ENCODE peak calls at places on chromosomes 4 and X, in nine cellular contexts. R is omental fat pad, E is left lung, C is OCI-LY7, M is coronary artery, U is NB4, O is HFFc6, L is kidney, D is glutamatergic neuron. Q is an unnamed sample.

GRCh38 chr4:75723117-75723801 is 1.1 kb upstream of the USO1 start:
- DNase-seq in M (no peak), R (no peak), D (no peak), U (peak), E (no peak), O (peak), C (no peak), L (no peak), Q (no peak)

GRCh38 chr4:6674500-6675149 is 19.1 kb upstream of the S100P start:
- DNase-seq in O (no peak), U (peak), M (no peak), D (no peak), C (peak), E (no peak), R (no peak), L (no peak), Q (no peak)

GRCh38 chrX:139932077-139932900 is 564 bp downstream of the ATP11C start:
- DNase-seq in U (peak), O (peak), M (peak), C (peak), E (peak), L (peak), R (no peak), D (peak), Q (peak)

GRCh38 chrX:143854006-143854405 is 29.9 kb upstream of the UBE2NL start:
- DNase-seq in L (no peak), R (no peak), D (no peak), O (peak), U (peak), M (no peak), C (no peak), E (no peak), Q (no peak)

GRCh38 chr4:22463179-22463578 is 52.7 kb downstream of the ADGRA3 start:
- DNase-seq in O (no peak), D (no peak), M (no peak), L (no peak), E (no peak), C (peak), R (no peak), U (peak), Q (no peak)

GRCh38 chr4:41509411-41510008 is 28.4 kb upstream of the LIMCH1 start:
- DNase-seq in O (no peak), U (no peak), E (no peak), L (no peak), C (no peak), R (no peak), M (no peak), D (no peak), Q (no peak)

GRCh38 chr4:81445196-81445595 is 26.5 kb downstream of the RASGEF1B start:
- DNase-seq in U (no peak), E (no peak), L (no peak), M (no peak), R (no peak), C (no peak), O (no peak), D (no peak), Q (no peak)

GRCh38 chr4:106763044-106763443 is 273.1 kb downstream of the DKK2 start:
- DNase-seq in U (no peak), L (no peak), M (no peak), O (peak), R (no peak), C (no peak), D (peak), E (no peak), Q (no peak)

GRCh38 chr4:158805628-158806471 is 37.0 kb downstream of the FNIP2 start:
- DNase-seq in O (peak), D (peak), E (peak), R (no peak), M (no peak), C (no peak), L (no peak), U (peak), Q (no peak)

GRCh38 chrX:41922694-41923171 is 621 bp downstream of the CASK start:
- DNase-seq in C (peak), E (peak), M (peak), R (no peak), O (no peak), L (peak), U (peak), D (peak), Q (peak)

GRCh38 chrX:22192419-22193086 is 80.2 kb upstream of the CBLL2 start:
- DNase-seq in R (peak), L (peak), M (no peak), O (peak), E (peak), U (peak), C (peak), D (peak), Q (peak)

GRCh38 chr4:156190606-156191005 is 236.9 kb upstream of the CTSO start:
- DNase-seq in O (peak), E (no peak), C (no peak), R (no peak), D (no peak), M (no peak), U (no peak), L (no peak), Q (no peak)

GRCh38 chrX:129360175-129360574 is 163.1 kb downstream of the SMARCA1 start:
- DNase-seq in E (no peak), C (peak), O (peak), M (no peak), R (no peak), L (no peak), D (peak), U (peak), Q (peak)

GRCh38 chrX:82556588-82556987 is 951.5 kb upstream of the POU3F4 start:
- DNase-seq in L (no peak), O (no peak), R (no peak), M (no peak), E (no peak), C (no peak), U (no peak), D (no peak), Q (no peak)

GRCh38 chr4:35526456-35526855 is 717.9 kb downstream of the ARAP2 start:
- DNase-seq in E (no peak), L (no peak), R (no peak), U (no peak), D (no peak), O (no peak), C (no peak), M (no peak), Q (no peak)

GRCh38 chrX:65601126-65601525 is 66.3 kb upstream of the MSN start:
- DNase-seq in E (no peak), M (no peak), L (no peak), O (no peak), R (no peak), C (no peak), U (no peak), D (no peak), Q (no peak)

GRCh38 chrX:124736553-124737240 is 390.3 kb downstream of the SH2D1A start:
- DNase-seq in L (peak), C (no peak), D (peak), U (no peak), O (no peak), R (no peak), E (no peak), M (peak), Q (peak)

GRCh38 chrX:74422576-74423288 is 1.4 kb downstream of the SLC16A2 start:
- DNase-seq in O (peak), M (peak), C (no peak), R (no peak), U (peak), L (peak), E (peak), D (peak), Q (peak)

DNA sequence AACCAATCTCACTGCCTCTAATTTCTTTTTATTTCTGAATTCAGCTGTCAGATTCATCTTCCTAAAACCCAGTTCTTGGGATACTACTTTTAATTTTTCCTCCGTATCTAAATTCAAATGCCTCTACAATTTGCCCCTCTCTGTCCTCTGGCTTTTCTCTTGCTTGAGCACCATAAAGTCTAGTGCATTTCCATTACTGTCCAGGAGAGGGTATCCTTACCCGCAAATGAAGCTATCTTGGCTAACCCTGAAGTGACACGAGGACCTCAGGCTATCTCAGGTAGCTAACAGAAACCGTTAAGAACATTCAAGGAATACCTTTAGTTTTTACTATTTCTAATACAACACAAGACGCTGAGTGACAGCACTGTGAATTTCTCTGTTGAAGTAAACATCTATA is 49.4 kb upstream of the PRR32 start:
- DNase-seq in U (peak), E (no peak), D (no peak), L (no peak), O (no peak), R (no peak), C (peak), M (no peak), Q (no peak)
- TF ChIP-seq CTCF in U (peak), E (no peak), D (peak), L (peak), O (peak), R (no peak), C (peak), M (no peak), Q (peak)

GRCh38 chr4:13938299-13938698 is 310.8 kb upstream of the BOD1L1 start:
- DNase-seq in U (no peak), L (no peak), E (no peak), C (no peak), R (no peak), D (no peak), M (no peak), O (no peak), Q (no peak)

GRCh38 chr4:13928214-13928613 is 300.7 kb upstream of the BOD1L1 start:
- DNase-seq in C (no peak), O (no peak), E (no peak), M (no peak), D (no peak), U (no peak), R (no peak), L (no peak), Q (no peak)

GRCh38 chr4:13930155-13930554 is 302.6 kb upstream of the BOD1L1 start:
- DNase-seq in C (no peak), E (no peak), R (no peak), U (no peak), D (no peak), L (no peak), O (no peak), M (no peak), Q (no peak)

DNA sequence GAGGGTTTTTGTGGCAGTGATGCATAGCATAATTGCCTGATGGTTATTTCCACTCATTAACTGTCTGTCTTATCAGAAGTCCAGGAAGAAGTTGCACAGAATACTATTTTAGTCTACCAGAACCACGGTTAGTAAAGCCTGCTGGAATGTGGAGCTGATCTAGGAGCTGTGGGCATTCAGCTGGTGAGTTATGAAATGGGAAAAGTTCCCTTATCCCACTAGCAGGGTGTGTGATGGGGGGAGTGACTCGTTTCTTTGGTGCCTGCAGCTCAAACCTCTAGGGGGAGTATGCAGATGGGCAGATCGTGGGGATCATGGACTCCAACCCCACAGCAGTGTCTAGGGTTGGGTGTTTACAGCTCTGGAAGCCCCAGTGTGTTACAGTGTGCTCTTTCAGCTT is 305.6 kb upstream of the BOD1L1 start:
- DNase-seq in O (peak), U (peak), M (no peak), L (no peak), C (no peak), R (no peak), D (no peak), E (no peak), Q (no peak)
- TF ChIP-seq CTCF in O (peak), U (peak), M (no peak), L (no peak), C (peak), R (no peak), D (no peak), E (no peak), Q (no peak)

GRCh38 chr4:15958562-15958961 is 4.4 kb downstream of the FGFBP2 start:
- DNase-seq in E (no peak), R (no peak), U (no peak), O (no peak), L (no peak), D (no peak), M (no peak), C (no peak), Q (no peak)

GRCh38 chr4:15953625-15954024 is 9.3 kb downstream of the FGFBP2 start:
- DNase-seq in M (no peak), U (no peak), L (no peak), C (no peak), O (no peak), D (no peak), E (no peak), R (no peak), Q (no peak)

GRCh38 chr4:15956179-15956850 is 6.7 kb downstream of the FGFBP2 start:
- DNase-seq in M (no peak), D (peak), U (peak), E (peak), O (peak), R (peak), C (peak), L (peak), Q (peak)

GRCh38 chr4:15951781-15952180 is 11.2 kb downstream of the FGFBP2 start:
- DNase-seq in R (no peak), E (no peak), O (no peak), L (no peak), C (no peak), D (no peak), U (no peak), M (no peak), Q (no peak)

GRCh38 chr4:15955670-15956069 is 7.3 kb downstream of the FGFBP2 start:
- DNase-seq in L (no peak), C (peak), R (no peak), U (no peak), E (no peak), O (peak), M (no peak), D (no peak), Q (no peak)
- TF ChIP-seq CTCF in L (no peak), C (no peak), R (no peak), U (peak), E (no peak), O (no peak), M (no peak), D (no peak), Q (no peak)

DNA sequence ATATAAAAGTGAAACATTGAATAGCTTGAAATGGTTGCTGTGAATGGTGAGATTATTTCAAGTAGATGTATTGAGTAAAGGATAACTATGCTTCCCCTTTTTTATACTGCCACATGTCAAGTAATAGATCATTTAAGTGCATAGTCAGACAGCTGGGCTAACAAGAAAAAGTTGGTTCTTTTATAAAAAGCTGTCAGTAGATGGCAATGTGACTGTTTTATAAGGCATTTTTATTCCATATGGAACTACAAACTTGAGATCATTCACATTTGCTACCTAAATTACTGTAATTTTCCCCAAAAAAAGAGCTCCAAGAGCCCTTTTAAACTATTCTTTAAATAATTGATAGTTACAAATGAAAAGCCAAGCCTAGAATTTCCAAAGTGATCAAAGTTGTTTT is 831.0 kb downstream of the C4orf33 start:
- DNase-seq in D (no peak), E (no peak), C (peak), L (no peak), O (peak), M (no peak), U (peak), R (no peak), Q (no peak)
- TF ChIP-seq CTCF in D (no peak), E (no peak), C (peak), L (peak), O (peak), M (no peak), U (peak), R (no peak), Q (no peak)

DNA sequence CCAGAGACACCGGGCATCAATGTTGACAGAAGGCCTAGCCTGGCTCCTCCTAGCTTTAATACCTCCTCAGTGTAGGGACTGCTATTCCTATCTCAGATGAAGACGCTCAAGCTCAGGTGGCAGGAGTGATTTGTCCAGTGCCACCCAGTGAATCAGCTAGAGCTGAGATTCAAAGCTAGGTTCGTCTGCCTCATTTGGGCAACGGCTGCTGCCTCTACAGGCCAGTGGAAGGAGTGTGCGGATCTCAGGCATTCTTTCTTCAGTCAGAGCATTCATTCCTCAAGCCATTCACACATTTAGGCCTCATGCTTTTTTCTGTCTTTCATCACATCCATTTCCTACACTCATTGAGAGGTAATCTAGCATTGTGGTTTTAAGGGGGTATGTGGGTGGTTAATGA is 7.3 kb downstream of the TSR2 start:
- DNase-seq in M (no peak), C (no peak), R (no peak), U (peak), L (no peak), O (no peak), D (no peak), E (no peak), Q (no peak)
- TF ChIP-seq CTCF in M (no peak), C (peak), R (no peak), U (peak), L (no peak), O (peak), D (no peak), E (no peak), Q (no peak)

GRCh38 chr4:82898322-82899243 is 2.0 kb upstream of the THAP9 start:
- DNase-seq in R (no peak), O (peak), C (peak), U (peak), D (no peak), E (no peak), L (no peak), M (peak), Q (no peak)
- TF ChIP-seq CTCF in R (no peak), O (peak), C (peak), U (peak), D (peak), E (no peak), L (peak), M (no peak), Q (no peak)

GRCh38 chrX:135923353-135923752 is 29.8 kb downstream of the SAGE1 start:
- DNase-seq in L (no peak), O (peak), E (no peak), D (no peak), M (no peak), C (peak), U (no peak), R (no peak), Q (peak)
- TF ChIP-seq CTCF in L (no peak), O (peak), E (no peak), D (no peak), M (no peak), C (peak), U (no peak), R (no peak), Q (no peak)

DNA sequence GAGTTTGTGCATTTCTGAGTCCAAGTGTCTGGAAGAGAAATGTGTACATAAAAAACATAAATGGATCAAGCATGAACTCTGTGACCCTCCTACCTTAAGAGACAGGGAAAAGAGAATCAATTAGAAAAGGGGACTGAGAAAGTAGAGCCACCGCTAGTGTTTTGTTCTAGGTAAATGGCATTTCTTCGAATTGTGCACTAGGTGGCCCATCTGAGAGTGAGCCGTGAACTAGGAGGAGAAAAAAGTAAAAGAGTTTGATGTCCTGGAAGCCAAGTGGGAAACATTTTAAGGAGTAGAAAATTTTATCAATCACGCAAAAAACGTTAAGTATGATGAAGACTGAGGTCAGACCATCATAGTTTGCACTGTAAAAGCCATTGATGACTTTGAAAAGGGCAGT is 55.1 kb downstream of the NAF1 start:
- DNase-seq in D (no peak), C (no peak), E (no peak), R (no peak), L (no peak), O (peak), M (no peak), U (no peak), Q (no peak)
- TF ChIP-seq CTCF in D (no peak), C (peak), E (no peak), R (no peak), L (peak), O (peak), M (no peak), U (no peak), Q (peak)

Q was measured in nephron progenitor cell.